ENCODE peak calls at places on chromosomes 7 and 10, in eight cellular contexts. N is stimulated activated CD4-positive, alpha-beta T cell treated with anti-CD3 and anti-CD28 coated beads, Interleukin-12 subunit alpha, Interleukin-12 subunit beta, amount 100 ng/mL, for 24 hours; Q is SW480; C is EL; W is NCI-H1694; I is AG04450; U is pancreas; F is neuronal stem cell. E is an unnamed sample.
A peak's percentile ranks its signal among the peaks of the same experiment; 100 is the strongest.

GRCh38 chr10:88536437-88536836 is 46.7 kb downstream of the RNLS start:
- DNase-seq in N (no peak), Q (no peak), C (no peak), W (no peak), I (no peak), U (no peak), F (no peak), E (no peak)

GRCh38 chr7:43559171-43559938 is 23.6 kb upstream of the STK17A start:
- DNase-seq in N (no peak), Q (peak; percentile 19), C (no peak), W (no peak), I (no peak), U (no peak), F (no peak), E (no peak)

GRCh38 chr10:117666131-117666530 is 123.6 kb downstream of the EMX2 start:
- DNase-seq in N (no peak), Q (no peak), C (no peak), W (no peak), I (no peak), U (no peak), F (no peak), E (no peak)

GRCh38 chr10:71852335-71852937 is 1.4 kb upstream of the PSAP start:
- DNase-seq in N (no peak), Q (no peak), C (no peak), W (no peak), I (no peak), U (peak; percentile 55), F (no peak), E (no peak)

GRCh38 chr10:57992321-57993077 is 275.2 kb downstream of the IPMK start:
- DNase-seq in N (no peak), Q (no peak), C (peak; percentile 54), W (no peak), I (no peak), U (no peak), F (no peak), E (no peak)

GRCh38 chr10:34797155-34797554 is 17.9 kb downstream of the PARD3 start:
- DNase-seq in N (no peak), Q (no peak), C (no peak), W (no peak), I (no peak), U (no peak), F (no peak), E (no peak)

GRCh38 chr7:117478796-117479479 is 887 bp upstream of the CFTR start:
- DNase-seq in N (no peak), Q (no peak), C (no peak), W (no peak), I (no peak), U (no peak), F (peak; percentile 51), E (no peak)

GRCh38 chr7:34320926-34321609 is 336.9 kb upstream of the NPSR1 start:
- DNase-seq in N (peak; percentile 36), Q (peak; percentile 80), C (peak; percentile 93), W (peak; percentile 40), I (peak; percentile 27), U (peak; percentile 71), F (peak; percentile 70), E (peak; percentile 73)

GRCh38 chr10:90969947-90970673 is 49.2 kb upstream of the ANKRD1 start:
- DNase-seq in N (no peak), Q (no peak), C (peak; percentile 71), W (no peak), I (peak; percentile 18), U (no peak), F (no peak), E (no peak)

GRCh38 chr10:24468281-24468751 is 255.4 kb downstream of the ARHGAP21 start:
- DNase-seq in N (no peak), Q (no peak), C (no peak), W (no peak), I (no peak), U (no peak), F (no peak), E (no peak)

GRCh38 chr7:37645276-37646040 is 38.1 kb upstream of the GPR141 start:
- DNase-seq in N (no peak), Q (no peak), C (no peak), W (no peak), I (no peak), U (no peak), F (no peak), E (no peak)

GRCh38 chr10:20004087-20004523 is 187.9 kb downstream of the PLXDC2 start:
- DNase-seq in N (no peak), Q (no peak), C (no peak), W (no peak), I (no peak), U (peak; percentile 43), F (no peak), E (no peak)

GRCh38 chr10:61763778-61764177 is 101.0 kb downstream of the CABCOCO1 start:
- DNase-seq in N (no peak), Q (no peak), C (no peak), W (no peak), I (no peak), U (no peak), F (no peak), E (no peak)

GRCh38 chr7:71404701-71405345 is 272.9 kb downstream of the GALNT17 start:
- DNase-seq in N (no peak), Q (no peak), C (no peak), W (no peak), I (no peak), U (no peak), F (no peak), E (no peak)

GRCh38 chr10:96380821-96381220 is 22.0 kb upstream of the OPALIN start:
- DNase-seq in N (no peak), Q (no peak), C (peak; percentile 23), W (no peak), I (no peak), U (no peak), F (no peak), E (no peak)

GRCh38 chr10:88728107-88728763 is 22.2 kb downstream of the LIPK start:
- DNase-seq in N (peak; percentile 45), Q (no peak), C (peak; percentile 30), W (no peak), I (no peak), U (no peak), F (peak; percentile 20), E (no peak)

GRCh38 chr7:78770422-78771410 is 682.8 kb downstream of the MAGI2 start:
- DNase-seq in N (no peak), Q (no peak), C (peak; percentile 14), W (peak; percentile 42), I (peak; percentile 37), U (no peak), F (no peak), E (no peak)

GRCh38 chr7:151430391-151431205 is 9.3 kb downstream of the CRYGN start:
- DNase-seq in N (no peak), Q (no peak), C (no peak), W (no peak), I (no peak), U (no peak), F (no peak), E (no peak)

GRCh38 chr10:86849495-86849894 is 93.1 kb downstream of the BMPR1A start:
- DNase-seq in N (no peak), Q (no peak), C (no peak), W (no peak), I (no peak), U (no peak), F (no peak), E (no peak)

GRCh38 chr10:77741746-77742145 is 104.1 kb upstream of the KCNMA1 start:
- DNase-seq in N (no peak), Q (no peak), C (peak; percentile 43), W (no peak), I (no peak), U (no peak), F (no peak), E (no peak)

GRCh38 chr10:46549171-46550075 is 7.0 kb downstream of the GPRIN2 start:
- DNase-seq in N (no peak), Q (no peak), C (no peak), W (no peak), I (no peak), U (peak; percentile 84), F (no peak), E (peak; percentile 75)

GRCh38 chr10:82982110-82982608 is 1107.2 kb downstream of the NRG3 start:
- DNase-seq in N (no peak), Q (no peak), C (peak; percentile 89), W (no peak), I (peak; percentile 67), U (no peak), F (no peak), E (no peak)

GRCh38 chr7:46296526-46296925 is 375.5 kb upstream of the IGFBP3 start:
- DNase-seq in N (no peak), Q (no peak), C (no peak), W (no peak), I (no peak), U (no peak), F (no peak), E (no peak)

GRCh38 chr10:91629715-91630549 is 2.9 kb downstream of the PPP1R3C start:
- DNase-seq in N (no peak), Q (no peak), C (no peak), W (no peak), I (no peak), U (no peak), F (no peak), E (no peak)

E was measured in type B pancreatic cell.